ENCODE peak calls at places on chromosomes 6 and 20, in ten cellular contexts. C is CD4-positive, alpha-beta T cell; I is heart right ventricle; R is colonic mucosa; L is lower lobe of right lung; H is transverse colon; W is sigmoid colon; B is HCT116; G is ovary; K is foreskin keratinocyte. F is an unnamed sample.

GRCh38 chr6:26170951-26171841 is 84.0 kb downstream of the HFE start:
- DNase-seq in C (no peak), I (no peak), R (no peak), L (no peak), H (no peak), W (no peak), B (no peak), G (no peak), K (no peak), F (no peak)

GRCh38 chr20:8434326-8434876 is 302.3 kb downstream of the PLCB1 start:
- DNase-seq in C (no peak), I (no peak), R (no peak), L (no peak), H (no peak), W (no peak), B (no peak), G (no peak), K (no peak), F (no peak)

GRCh38 chr20:62056377-62056776 is 9.3 kb downstream of the TAF4 start:
- DNase-seq in C (no peak), I (no peak), R (no peak), L (no peak), H (no peak), W (no peak), B (no peak), G (no peak), K (no peak), F (no peak)

GRCh38 chr6:161273356-161273751 is 507 bp downstream of the AGPAT4 start:
- DNase-seq in C (peak), I (peak), R (no peak), L (peak), H (no peak), W (peak), B (peak), G (no peak), K (no peak), F (no peak)

GRCh38 chr6:163940705-163941470 is 526.4 kb downstream of the QKI start:
- DNase-seq in C (no peak), I (no peak), R (no peak), L (no peak), H (no peak), W (no peak), B (no peak), G (no peak), K (no peak), F (no peak)

GRCh38 chr20:56702931-56703840 is 74.1 kb downstream of the TFAP2C start:
- DNase-seq in C (no peak), I (no peak), R (no peak), L (no peak), H (no peak), W (no peak), B (no peak), G (no peak), K (no peak), F (peak)

GRCh38 chr20:42577193-42577592 is 612.5 kb downstream of the PTPRT start:
- DNase-seq in C (no peak), I (no peak), R (no peak), L (no peak), H (no peak), W (no peak), B (no peak), G (no peak), K (no peak), F (no peak)

GRCh38 chr6:106702451-106703110 is 73.2 kb downstream of the QRSL1 start:
- DNase-seq in C (no peak), I (no peak), R (peak), L (peak), H (peak), W (no peak), B (no peak), G (no peak), K (no peak), F (no peak)

GRCh38 chr6:148544421-148544820 is 201.8 kb downstream of the SASH1 start:
- DNase-seq in C (no peak), I (no peak), R (no peak), L (no peak), H (no peak), W (no peak), B (no peak), G (no peak), K (no peak), F (no peak)

GRCh38 chr6:108254436-108255410 is 6.1 kb downstream of the SNX3 start:
- DNase-seq in C (no peak), I (no peak), R (no peak), L (no peak), H (no peak), W (no peak), B (no peak), G (no peak), K (no peak), F (no peak)

GRCh38 chr6:13573669-13574110 is 711 bp upstream of the SIRT5 start:
- DNase-seq in C (no peak), I (peak), R (peak), L (peak), H (peak), W (peak), B (peak), G (peak), K (no peak), F (no peak)

GRCh38 chr20:57089701-57090144 is 176.7 kb downstream of the BMP7 start:
- DNase-seq in C (peak), I (peak), R (peak), L (peak), H (peak), W (no peak), B (peak), G (peak), K (no peak), F (peak)

GRCh38 chr6:118565317-118565960 is 17.3 kb downstream of the PLN start:
- DNase-seq in C (no peak), I (no peak), R (no peak), L (no peak), H (no peak), W (no peak), B (peak), G (no peak), K (no peak), F (no peak)

GRCh38 chr6:36906539-36906938 is 20.8 kb downstream of the C6orf89 start:
- DNase-seq in C (no peak), I (peak), R (no peak), L (peak), H (peak), W (no peak), B (no peak), G (no peak), K (no peak), F (no peak)

GRCh38 chr20:2093200-2093781 is 8.3 kb upstream of the STK35 start:
- DNase-seq in C (peak), I (no peak), R (no peak), L (no peak), H (peak), W (no peak), B (peak), G (no peak), K (no peak), F (no peak)

GRCh38 chr6:53725791-53726575 is 60.4 kb upstream of the KLHL31 start:
- DNase-seq in C (peak), I (peak), R (peak), L (peak), H (peak), W (peak), B (no peak), G (peak), K (no peak), F (peak)

GRCh38 chr6:135167617-135168016 is 13.5 kb upstream of the MYB start:
- DNase-seq in C (no peak), I (no peak), R (no peak), L (no peak), H (no peak), W (no peak), B (no peak), G (no peak), K (no peak), F (no peak)

GRCh38 chr6:57040011-57040410 is 6.5 kb upstream of the KIAA1586 start:
- DNase-seq in C (no peak), I (no peak), R (no peak), L (no peak), H (no peak), W (no peak), B (peak), G (no peak), K (no peak), F (no peak)

GRCh38 chr6:9412951-9413559 is 977.7 kb upstream of the SLC35B3 start:
- DNase-seq in C (no peak), I (peak), R (peak), L (no peak), H (peak), W (no peak), B (peak), G (no peak), K (no peak), F (no peak)

GRCh38 chr6:167798453-167798852 is 28.3 kb upstream of the AFDN start:
- DNase-seq in C (no peak), I (no peak), R (peak), L (no peak), H (no peak), W (no peak), B (no peak), G (no peak), K (no peak), F (no peak)

GRCh38 chr6:124937645-124938044 is 24.6 kb upstream of the RNF217 start:
- DNase-seq in C (no peak), I (no peak), R (no peak), L (no peak), H (no peak), W (no peak), B (no peak), G (no peak), K (no peak), F (no peak)
- H3K27ac ChIP-seq in C (no peak), I (no peak), R (no peak), L (no peak), H (peak), W (no peak), B (no peak), G (no peak), K (no peak), F (no peak)

GRCh38 chr20:34111712-34112599 is at the start of gene EIF2S2:
- DNase-seq in C (peak), I (peak), R (peak), L (peak), H (peak), W (peak), B (peak), G (peak), K (peak), F (peak)
- H3K27ac ChIP-seq in C (peak), I (peak), R (peak), L (peak), H (peak), W (peak), B (peak), G (peak), K (peak), F (peak)

GRCh38 chr20:35303735-35304431 is 11.7 kb upstream of the FAM83C start:
- DNase-seq in C (peak), I (peak), R (peak), L (peak), H (peak), W (peak), B (peak), G (peak), K (peak), F (peak)

GRCh38 chr20:35305682-35306556 is 13.7 kb upstream of the FAM83C start:
- DNase-seq in C (no peak), I (no peak), R (no peak), L (no peak), H (peak), W (no peak), B (peak), G (no peak), K (peak), F (no peak)

GRCh38 chr20:35306931-35307517 is 14.8 kb upstream of the FAM83C start:
- DNase-seq in C (no peak), I (peak), R (peak), L (no peak), H (peak), W (no peak), B (peak), G (no peak), K (peak), F (peak)

GRCh38 chr20:35303382-35303734 is 11.1 kb upstream of the FAM83C start:
- DNase-seq in C (no peak), I (no peak), R (no peak), L (no peak), H (no peak), W (no peak), B (no peak), G (no peak), K (no peak), F (no peak)

DNA sequence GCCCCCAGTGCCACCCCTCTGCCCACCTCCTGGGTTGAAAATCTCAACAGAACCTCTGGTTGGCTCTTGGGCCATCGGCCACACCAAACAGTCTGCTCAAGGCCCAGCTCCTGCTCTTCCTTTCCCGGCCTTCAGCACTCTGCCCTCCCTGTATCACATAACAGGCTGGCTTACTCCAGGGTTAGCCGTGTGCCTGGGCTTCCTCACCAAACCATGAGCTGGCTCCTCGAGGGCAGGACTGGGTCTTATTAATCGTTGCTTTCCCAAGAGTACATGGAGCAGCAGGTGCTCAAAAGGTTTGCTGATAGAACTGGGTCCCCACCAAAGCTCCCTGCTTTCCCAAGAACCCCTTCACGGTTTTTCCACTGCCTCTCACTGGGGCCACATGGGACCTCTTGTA is 12.7 kb upstream of the FAM83C start:
- DNase-seq in C (no peak), I (no peak), R (no peak), L (no peak), H (no peak), W (no peak), B (no peak), G (no peak), K (no peak), F (no peak)
- H3K27ac ChIP-seq in C (no peak), I (no peak), R (no peak), L (no peak), H (no peak), W (peak), B (peak), G (no peak), K (peak), F (no peak)

GRCh38 chr6:64409948-64410347 is 774.3 kb downstream of the PHF3 start:
- DNase-seq in C (no peak), I (no peak), R (no peak), L (no peak), H (no peak), W (no peak), B (no peak), G (no peak), K (no peak), F (no peak)
- H3K27ac ChIP-seq in C (no peak), I (no peak), R (no peak), L (no peak), H (no peak), W (no peak), B (no peak), G (no peak), K (no peak), F (no peak)